ENCODE peak calls at places on chromosomes 11 and 22, in nine cellular contexts. D is T1000, Y is fibroblast of the conjunctiva, E is trophoblast cell, U is memory B cell, B is NCI-H2081, A is GOT3, X is HT-29, N is islet precursor cell. H is an unnamed sample.

GRCh38 chr11:70666336-70666735 is 268.0 kb downstream of the CTTN start:
- DNase-seq in E (no peak), U (no peak), A (no peak), B (no peak), D (no peak), N (no peak), X (no peak), Y (no peak), H (no peak)

GRCh38 chr22:21876486-21877176 is 9.2 kb upstream of the MAPK1 start:
- DNase-seq in A (no peak), X (no peak), U (no peak), E (no peak), N (peak; percentile 10), D (no peak), B (no peak), Y (peak; percentile 65), H (no peak)

GRCh38 chr11:27619936-27620335 is 80.3 kb downstream of the BDNF start:
- DNase-seq in B (no peak), Y (no peak), U (no peak), D (no peak), X (no peak), A (no peak), E (no peak), N (no peak), H (no peak)

GRCh38 chr11:120942701-120943100 is 81.2 kb upstream of the TBCEL start:
- DNase-seq in A (no peak), N (no peak), D (no peak), B (no peak), Y (no peak), U (no peak), E (no peak), X (no peak), H (no peak)

GRCh38 chr11:70768346-70769095 is 370.2 kb downstream of the CTTN start:
- DNase-seq in X (no peak), U (no peak), B (no peak), D (no peak), Y (no peak), E (no peak), N (no peak), A (no peak), H (no peak)

GRCh38 chr22:35454416-35455054 is 54.6 kb downstream of the MCM5 start:
- DNase-seq in E (no peak), B (no peak), A (no peak), N (no peak), X (no peak), D (no peak), Y (no peak), U (no peak), H (no peak)

GRCh38 chr22:37739000-37739399 is 42.2 kb downstream of the TRIOBP start:
- DNase-seq in E (no peak), U (no peak), X (no peak), N (peak; percentile 66), D (no peak), Y (peak; percentile 63), A (peak; percentile 26), B (no peak), H (no peak)

GRCh38 chr11:774873-775592 is 2.3 kb downstream of the GATD1 start:
- DNase-seq in Y (no peak), X (peak; percentile 64), A (no peak), D (no peak), E (no peak), B (no peak), N (peak; percentile 62), U (no peak), H (no peak)

GRCh38 chr11:45926001-45926401 is 3.5 kb downstream of the LARGE2 start:
- DNase-seq in E (peak; percentile 76), Y (no peak), A (no peak), U (no peak), D (no peak), X (no peak), N (peak; percentile 77), B (no peak), H (no peak)

GRCh38 chr11:62830904-62831519 is 839 bp downstream of the STX5 start:
- DNase-seq in D (no peak), A (no peak), E (no peak), N (no peak), X (no peak), Y (no peak), B (no peak), U (no peak), H (no peak)

GRCh38 chr11:36078686-36079055 is 134.8 kb downstream of the LDLRAD3 start:
- DNase-seq in A (no peak), N (no peak), D (no peak), E (no peak), B (no peak), Y (no peak), X (no peak), U (no peak), H (no peak)

GRCh38 chr22:50293441-50294318 is 13.8 kb downstream of the PLXNB2 start:
- DNase-seq in X (peak; percentile 89), A (no peak), D (peak; percentile 51), U (no peak), B (no peak), E (peak; percentile 78), N (peak; percentile 95), Y (no peak), H (no peak)

GRCh38 chr11:2530131-2530854 is 85.5 kb downstream of the KCNQ1 start:
- DNase-seq in N (no peak), A (no peak), B (no peak), U (no peak), X (no peak), E (no peak), D (no peak), Y (no peak), H (no peak)

GRCh38 chr22:46457502-46458488 is 79.6 kb downstream of the CELSR1 start:
- DNase-seq in D (peak; percentile 46), Y (no peak), X (no peak), E (peak; percentile 98), U (no peak), A (no peak), B (no peak), N (peak; percentile 99), H (no peak)

GRCh38 chr22:45977551-45978274 is 751 bp upstream of the WNT7B start:
- DNase-seq in E (no peak), Y (no peak), N (peak; percentile 77), X (peak; percentile 51), D (no peak), A (no peak), U (no peak), B (no peak), H (no peak)

GRCh38 chr11:67002297-67002913 is 20.5 kb upstream of the SYT12 start:
- DNase-seq in A (no peak), E (no peak), Y (no peak), N (no peak), B (peak; percentile 28), D (no peak), X (no peak), U (no peak), H (peak; percentile 5)

GRCh38 chr22:47629273-47629711 is 866.8 kb downstream of the TBC1D22A start:
- DNase-seq in E (no peak), U (no peak), Y (no peak), N (no peak), A (no peak), B (no peak), X (no peak), D (no peak), H (no peak)

GRCh38 chr11:111499483-111499882 is 12.7 kb downstream of the BTG4 start:
- DNase-seq in B (no peak), D (no peak), N (no peak), A (no peak), Y (no peak), E (no peak), X (no peak), U (no peak), H (no peak)

H was measured in NCI-H748 treated with DMSO at 0.1 percent for 48 hours.